ENCODE peak calls at places on chromosome X, in four cellular contexts. One of them, this sample, is unnamed.

GRCh38 chrX:37454537-37455285 is 105.5 kb downstream of the PRRG1 start:
- DNase-seq in RPMI7951: peak; percentile 45
- DNase-seq in retina: no peak
- DNase-seq in effector CD4-positive, alpha-beta T cell: no peak
- DNase-seq in this sample: no peak

GRCh38 chrX:149504915-149505651 is at the start of gene IDS:
- DNase-seq in effector CD4-positive, alpha-beta T cell: peak; percentile 82
- DNase-seq in retina: peak; percentile 87
- DNase-seq in RPMI7951: peak; percentile 81
- DNase-seq in this sample: peak; percentile 89

GRCh38 chrX:103831342-103831802 is 685 bp downstream of the RAB9B start:
- DNase-seq in retina: no peak
- DNase-seq in effector CD4-positive, alpha-beta T cell: peak; percentile 31
- DNase-seq in RPMI7951: no peak
- DNase-seq in this sample: no peak

GRCh38 chrX:47176101-47176740 is 17.4 kb upstream of the UBA1 start:
- DNase-seq in effector CD4-positive, alpha-beta T cell: no peak
- DNase-seq in retina: no peak
- DNase-seq in RPMI7951: no peak
- DNase-seq in this sample: no peak

GRCh38 chrX:104842646-104843045 is 276.6 kb downstream of the IL1RAPL2 start:
- DNase-seq in RPMI7951: no peak
- DNase-seq in effector CD4-positive, alpha-beta T cell: no peak
- DNase-seq in retina: no peak
- DNase-seq in this sample: no peak

GRCh38 chrX:22126311-22126710 is 94.2 kb downstream of the PHEX start:
- DNase-seq in effector CD4-positive, alpha-beta T cell: no peak
- DNase-seq in RPMI7951: peak; percentile 61
- DNase-seq in retina: no peak
- DNase-seq in this sample: no peak

GRCh38 chrX:154714925-154715324 is 36.0 kb downstream of the GAB3 start:
- DNase-seq in retina: no peak
- DNase-seq in RPMI7951: peak; percentile 37
- DNase-seq in effector CD4-positive, alpha-beta T cell: peak; percentile 38
- DNase-seq in this sample: peak; percentile 18

GRCh38 chrX:129717902-129718301 is 20.9 kb upstream of the XPNPEP2 start:
- DNase-seq in RPMI7951: peak; percentile 64
- DNase-seq in effector CD4-positive, alpha-beta T cell: no peak
- DNase-seq in retina: no peak
- DNase-seq in this sample: no peak

GRCh38 chrX:134807039-134807729 is 148.9 kb upstream of the PLAC1 start:
- DNase-seq in effector CD4-positive, alpha-beta T cell: peak; percentile 84
- DNase-seq in RPMI7951: peak; percentile 88
- DNase-seq in retina: peak; percentile 75
- DNase-seq in this sample: peak; percentile 79